ENCODE peak calls at places on chromosome 17, in six cellular contexts. One of them, this sample, is unnamed.
A peak's percentile ranks its signal among the peaks of the same experiment; 100 is the strongest.

GRCh38 chr17:72249441-72249840 is 128.6 kb downstream of the SOX9 start:
- DNase-seq in NCI-H2081: no peak
- DNase-seq in M059J: no peak
- DNase-seq in foreskin fibroblast: no peak
- DNase-seq in C1 segment of cervical spinal cord: no peak
- DNase-seq in head of caudate nucleus: no peak
- DNase-seq in this sample: no peak

GRCh38 chr17:52134641-52135040 is 23.9 kb downstream of the CA10 start:
- DNase-seq in head of caudate nucleus: no peak
- DNase-seq in M059J: no peak
- DNase-seq in foreskin fibroblast: no peak
- DNase-seq in NCI-H2081: no peak
- DNase-seq in C1 segment of cervical spinal cord: no peak
- DNase-seq in this sample: no peak

GRCh38 chr17:3801043-3801746 is at the start of gene ITGAE:
- DNase-seq in head of caudate nucleus: no peak
- DNase-seq in NCI-H2081: no peak
- DNase-seq in foreskin fibroblast: no peak
- DNase-seq in M059J: no peak
- DNase-seq in C1 segment of cervical spinal cord: no peak
- DNase-seq in this sample: no peak

GRCh38 chr17:67200727-67201301 is 44.2 kb downstream of the HELZ start:
- DNase-seq in head of caudate nucleus: no peak
- DNase-seq in foreskin fibroblast: no peak
- DNase-seq in NCI-H2081: no peak
- DNase-seq in C1 segment of cervical spinal cord: no peak
- DNase-seq in M059J: no peak
- DNase-seq in this sample: peak; percentile 28

GRCh38 chr17:79630821-79631639 is 20.2 kb upstream of the RBFOX3 start:
- DNase-seq in head of caudate nucleus: no peak
- DNase-seq in NCI-H2081: no peak
- DNase-seq in foreskin fibroblast: no peak
- DNase-seq in C1 segment of cervical spinal cord: no peak
- DNase-seq in M059J: no peak
- DNase-seq in this sample: peak; percentile 2

GRCh38 chr17:57433396-57433944 is 177.1 kb downstream of the MSI2 start:
- DNase-seq in C1 segment of cervical spinal cord: no peak
- DNase-seq in NCI-H2081: no peak
- DNase-seq in M059J: no peak
- DNase-seq in head of caudate nucleus: no peak
- DNase-seq in foreskin fibroblast: no peak
- DNase-seq in this sample: peak; percentile 60

GRCh38 chr17:66636111-66636510 is 198.8 kb upstream of the CACNG5 start:
- DNase-seq in foreskin fibroblast: peak; percentile 36
- DNase-seq in NCI-H2081: no peak
- DNase-seq in M059J: peak; percentile 88
- DNase-seq in head of caudate nucleus: no peak
- DNase-seq in C1 segment of cervical spinal cord: peak; percentile 5
- DNase-seq in this sample: no peak

GRCh38 chr17:79993390-79994221 is 42.1 kb downstream of the TBC1D16 start:
- DNase-seq in foreskin fibroblast: peak; percentile 87
- DNase-seq in C1 segment of cervical spinal cord: peak; percentile 27
- DNase-seq in head of caudate nucleus: no peak
- DNase-seq in NCI-H2081: no peak
- DNase-seq in M059J: no peak
- DNase-seq in this sample: peak; percentile 92

GRCh38 chr17:50640701-50641338 is 6.1 kb downstream of the ABCC3 start:
- DNase-seq in foreskin fibroblast: no peak
- DNase-seq in NCI-H2081: no peak
- DNase-seq in M059J: peak; percentile 61
- DNase-seq in head of caudate nucleus: no peak
- DNase-seq in C1 segment of cervical spinal cord: peak; percentile 42
- DNase-seq in this sample: peak; percentile 68

GRCh38 chr17:8837438-8838075 is 29.9 kb downstream of the PIK3R6 start:
- DNase-seq in C1 segment of cervical spinal cord: no peak
- DNase-seq in M059J: peak; percentile 36
- DNase-seq in head of caudate nucleus: no peak
- DNase-seq in foreskin fibroblast: no peak
- DNase-seq in NCI-H2081: no peak
- DNase-seq in this sample: no peak

GRCh38 chr17:75759457-75759856 is 5.5 kb downstream of the GALK1 start:
- DNase-seq in M059J: no peak
- DNase-seq in head of caudate nucleus: no peak
- DNase-seq in foreskin fibroblast: no peak
- DNase-seq in NCI-H2081: no peak
- DNase-seq in C1 segment of cervical spinal cord: no peak
- DNase-seq in this sample: no peak

GRCh38 chr17:74761931-74762330 is 13.5 kb downstream of the NHERF1 start:
- DNase-seq in NCI-H2081: no peak
- DNase-seq in M059J: no peak
- DNase-seq in head of caudate nucleus: no peak
- DNase-seq in C1 segment of cervical spinal cord: no peak
- DNase-seq in foreskin fibroblast: no peak
- DNase-seq in this sample: no peak

GRCh38 chr17:1000597-1001490 is 3.9 kb downstream of the TIMM22 start:
- DNase-seq in NCI-H2081: no peak
- DNase-seq in foreskin fibroblast: peak; percentile 77
- DNase-seq in head of caudate nucleus: no peak
- DNase-seq in C1 segment of cervical spinal cord: no peak
- DNase-seq in M059J: peak; percentile 73
- DNase-seq in this sample: peak; percentile 84

GRCh38 chr17:17071531-17072360 is 29.5 kb downstream of the MPRIP start:
- DNase-seq in head of caudate nucleus: peak; percentile 26
- DNase-seq in C1 segment of cervical spinal cord: no peak
- DNase-seq in foreskin fibroblast: no peak
- DNase-seq in M059J: peak; percentile 27
- DNase-seq in NCI-H2081: no peak
- DNase-seq in this sample: no peak

GRCh38 chr17:29212681-29213121 is 32.5 kb upstream of the MYO18A start:
- DNase-seq in NCI-H2081: no peak
- DNase-seq in M059J: peak; percentile 14
- DNase-seq in head of caudate nucleus: peak; percentile 59
- DNase-seq in C1 segment of cervical spinal cord: peak; percentile 79
- DNase-seq in foreskin fibroblast: peak; percentile 50
- DNase-seq in this sample: no peak

GRCh38 chr17:49104511-49105074 is 28.0 kb upstream of the B4GALNT2 start:
- DNase-seq in C1 segment of cervical spinal cord: no peak
- DNase-seq in head of caudate nucleus: no peak
- DNase-seq in foreskin fibroblast: peak; percentile 81
- DNase-seq in M059J: peak; percentile 92
- DNase-seq in NCI-H2081: no peak
- DNase-seq in this sample: no peak

GRCh38 chr17:56045907-56046306 is 107.4 kb upstream of the ANKFN1 start:
- DNase-seq in foreskin fibroblast: no peak
- DNase-seq in NCI-H2081: no peak
- DNase-seq in M059J: no peak
- DNase-seq in head of caudate nucleus: no peak
- DNase-seq in C1 segment of cervical spinal cord: no peak
- DNase-seq in this sample: no peak

GRCh38 chr17:17641621-17642409 is 39.4 kb upstream of the RAI1 start:
- DNase-seq in M059J: peak; percentile 73
- DNase-seq in foreskin fibroblast: peak; percentile 60
- DNase-seq in C1 segment of cervical spinal cord: peak; percentile 38
- DNase-seq in NCI-H2081: peak; percentile 75
- DNase-seq in head of caudate nucleus: peak; percentile 91
- DNase-seq in this sample: peak; percentile 88

GRCh38 chr17:71084219-71084618 is 914.9 kb downstream of the KCNJ2 start:
- DNase-seq in foreskin fibroblast: no peak
- DNase-seq in NCI-H2081: peak; percentile 33
- DNase-seq in M059J: peak; percentile 49
- DNase-seq in C1 segment of cervical spinal cord: no peak
- DNase-seq in head of caudate nucleus: no peak
- DNase-seq in this sample: peak; percentile 43

GRCh38 chr17:57480438-57481196 is 224.3 kb downstream of the MSI2 start:
- DNase-seq in C1 segment of cervical spinal cord: no peak
- DNase-seq in NCI-H2081: no peak
- DNase-seq in M059J: peak; percentile 96
- DNase-seq in foreskin fibroblast: peak; percentile 39
- DNase-seq in head of caudate nucleus: no peak
- DNase-seq in this sample: no peak

GRCh38 chr17:43560461-43561427 is 14.6 kb upstream of the ETV4 start:
- DNase-seq in foreskin fibroblast: no peak
- DNase-seq in M059J: no peak
- DNase-seq in head of caudate nucleus: no peak
- DNase-seq in C1 segment of cervical spinal cord: no peak
- DNase-seq in NCI-H2081: no peak
- DNase-seq in this sample: no peak

GRCh38 chr17:8894189-8894611 is 26.7 kb upstream of the PIK3R6 start:
- DNase-seq in head of caudate nucleus: no peak
- DNase-seq in foreskin fibroblast: no peak
- DNase-seq in NCI-H2081: no peak
- DNase-seq in C1 segment of cervical spinal cord: no peak
- DNase-seq in M059J: no peak
- DNase-seq in this sample: no peak

GRCh38 chr17:1089915-1090314 is 89.9 kb downstream of the ABR start:
- DNase-seq in head of caudate nucleus: no peak
- DNase-seq in M059J: no peak
- DNase-seq in NCI-H2081: no peak
- DNase-seq in C1 segment of cervical spinal cord: peak; percentile 76
- DNase-seq in foreskin fibroblast: no peak
- DNase-seq in this sample: no peak

GRCh38 chr17:41402161-41402560 is 4.8 kb upstream of the KRT31 start:
- DNase-seq in C1 segment of cervical spinal cord: no peak
- DNase-seq in NCI-H2081: no peak
- DNase-seq in M059J: peak; percentile 90
- DNase-seq in foreskin fibroblast: no peak
- DNase-seq in head of caudate nucleus: no peak
- DNase-seq in this sample: no peak

GRCh38 chr17:57490890-57491289 is 234.6 kb downstream of the MSI2 start:
- DNase-seq in NCI-H2081: no peak
- DNase-seq in foreskin fibroblast: no peak
- DNase-seq in head of caudate nucleus: no peak
- DNase-seq in C1 segment of cervical spinal cord: no peak
- DNase-seq in M059J: no peak
- DNase-seq in this sample: no peak

GRCh38 chr17:48753794-48754499 is 25.4 kb upstream of the HOXB13 start:
- DNase-seq in C1 segment of cervical spinal cord: no peak
- DNase-seq in head of caudate nucleus: no peak
- DNase-seq in foreskin fibroblast: peak; percentile 21
- DNase-seq in NCI-H2081: no peak
- DNase-seq in M059J: peak; percentile 72
- DNase-seq in this sample: no peak

GRCh38 chr17:65629234-65629690 is 67.8 kb upstream of the AXIN2 start:
- DNase-seq in M059J: peak; percentile 36
- DNase-seq in NCI-H2081: no peak
- DNase-seq in head of caudate nucleus: no peak
- DNase-seq in C1 segment of cervical spinal cord: no peak
- DNase-seq in foreskin fibroblast: peak; percentile 6
- DNase-seq in this sample: no peak

GRCh38 chr17:82235775-82236141 is 6.9 kb downstream of the SLC16A3 start:
- DNase-seq in foreskin fibroblast: no peak
- DNase-seq in M059J: no peak
- DNase-seq in C1 segment of cervical spinal cord: no peak
- DNase-seq in NCI-H2081: no peak
- DNase-seq in head of caudate nucleus: no peak
- DNase-seq in this sample: peak; percentile 82

GRCh38 chr17:81397314-81398169 is 2.3 kb downstream of the BAHCC1 start:
- DNase-seq in NCI-H2081: no peak
- DNase-seq in C1 segment of cervical spinal cord: peak; percentile 41
- DNase-seq in M059J: peak; percentile 67
- DNase-seq in foreskin fibroblast: no peak
- DNase-seq in head of caudate nucleus: no peak
- DNase-seq in this sample: peak; percentile 91

GRCh38 chr17:74903671-74904070 is 10.2 kb upstream of the FADS6 start:
- DNase-seq in head of caudate nucleus: no peak
- DNase-seq in NCI-H2081: no peak
- DNase-seq in foreskin fibroblast: no peak
- DNase-seq in M059J: no peak
- DNase-seq in C1 segment of cervical spinal cord: no peak
- DNase-seq in this sample: no peak

GRCh38 chr17:1945621-1946020 is 79.5 kb downstream of the RTN4RL1 start:
- DNase-seq in foreskin fibroblast: no peak
- DNase-seq in M059J: no peak
- DNase-seq in head of caudate nucleus: no peak
- DNase-seq in NCI-H2081: no peak
- DNase-seq in C1 segment of cervical spinal cord: no peak
- DNase-seq in this sample: no peak

GRCh38 chr17:69607162-69607834 is 192.8 kb downstream of the MAP2K6 start:
- DNase-seq in head of caudate nucleus: peak; percentile 75
- DNase-seq in NCI-H2081: peak; percentile 53
- DNase-seq in C1 segment of cervical spinal cord: peak; percentile 37
- DNase-seq in M059J: peak; percentile 67
- DNase-seq in foreskin fibroblast: peak; percentile 82
- DNase-seq in this sample: peak; percentile 87

GRCh38 chr17:49013311-49014205 is 16.4 kb downstream of the IGF2BP1 start:
- DNase-seq in NCI-H2081: no peak
- DNase-seq in foreskin fibroblast: no peak
- DNase-seq in M059J: no peak
- DNase-seq in head of caudate nucleus: no peak
- DNase-seq in C1 segment of cervical spinal cord: no peak
- DNase-seq in this sample: no peak

GRCh38 chr17:14482715-14483114 is 181.8 kb downstream of the HS3ST3B1 start:
- DNase-seq in C1 segment of cervical spinal cord: no peak
- DNase-seq in head of caudate nucleus: no peak
- DNase-seq in foreskin fibroblast: no peak
- DNase-seq in NCI-H2081: no peak
- DNase-seq in M059J: no peak
- DNase-seq in this sample: no peak

GRCh38 chr17:61018938-61019337 is 341.3 kb downstream of the BCAS3 start:
- DNase-seq in NCI-H2081: no peak
- DNase-seq in C1 segment of cervical spinal cord: no peak
- DNase-seq in foreskin fibroblast: no peak
- DNase-seq in M059J: no peak
- DNase-seq in head of caudate nucleus: no peak
- DNase-seq in this sample: no peak